ENCODE peak calls at places on chromosomes 5 and 9, in ten cellular contexts. J, M, L, N, F, S, O, V, X and W are unnamed samples.

GRCh38 chr9:69805962-69806633 is 14.5 kb upstream of the CFAP95 start:
- DNase-seq in M (no peak), L (no peak), V (no peak), S (no peak), X (no peak), N (no peak), F (no peak), J (no peak), O (no peak), W (no peak)

GRCh38 chr5:16914584-16914983 is 21.5 kb downstream of the MYO10 start:
- DNase-seq in O (no peak), X (no peak), M (no peak), N (no peak), S (no peak), J (no peak), F (no peak), V (no peak), L (no peak), W (no peak)

GRCh38 chr5:119229950-119230349 is 125.9 kb upstream of the TNFAIP8 start:
- DNase-seq in F (no peak), M (no peak), S (no peak), O (no peak), V (no peak), J (no peak), L (no peak), X (no peak), N (no peak), W (no peak)

GRCh38 chr5:135332519-135333150 is 66.4 kb downstream of the MACROH2A1 start:
- DNase-seq in L (no peak), M (peak), O (peak), N (peak), F (no peak), X (no peak), J (no peak), V (no peak), S (peak), W (peak)

GRCh38 chr5:83750759-83751158 is 30.1 kb upstream of the HAPLN1 start:
- DNase-seq in O (no peak), M (no peak), S (no peak), V (no peak), J (no peak), F (no peak), L (no peak), N (no peak), X (no peak), W (no peak)

GRCh38 chr9:93121316-93122241 is 12.5 kb downstream of the NINJ1 start:
- DNase-seq in O (no peak), L (no peak), J (no peak), M (no peak), V (no peak), S (no peak), F (no peak), N (no peak), X (no peak), W (no peak)

GRCh38 chr9:125141751-125142150 is 1.6 kb downstream of the SCAI start:
- DNase-seq in F (no peak), L (no peak), O (no peak), M (no peak), X (no peak), J (no peak), S (no peak), V (no peak), N (no peak), W (no peak)

GRCh38 chr9:96187108-96187695 is 114.8 kb downstream of the HSD17B3 start:
- DNase-seq in M (no peak), X (no peak), O (no peak), S (no peak), V (no peak), J (no peak), N (no peak), F (no peak), L (no peak), W (no peak)

GRCh38 chr9:91060520-91061343 is 259.1 kb downstream of the SYK start:
- DNase-seq in L (peak), S (no peak), J (no peak), X (no peak), V (no peak), M (peak), O (peak), N (peak), F (no peak), W (peak)

GRCh38 chr5:174056064-174056842 is 10.7 kb downstream of the NSG2 start:
- DNase-seq in M (no peak), V (no peak), N (no peak), J (no peak), F (no peak), S (peak), O (no peak), X (no peak), L (no peak), W (no peak)

GRCh38 chr5:16431482-16431881 is 34.1 kb downstream of the ZNF622 start:
- DNase-seq in O (no peak), N (no peak), V (no peak), L (no peak), S (no peak), J (no peak), X (no peak), F (no peak), M (no peak), W (no peak)

GRCh38 chr5:80959768-80960442 is at the start of gene RASGRF2:
- DNase-seq in M (no peak), O (peak), S (peak), F (peak), V (peak), L (peak), J (peak), X (no peak), N (peak), W (no peak)

GRCh38 chr5:122040903-122041302 is 37.2 kb downstream of the LOX start:
- DNase-seq in S (no peak), L (no peak), M (no peak), X (no peak), F (no peak), J (no peak), N (no peak), O (no peak), V (no peak), W (no peak)

GRCh38 chr9:105421154-105421553 is 26.7 kb upstream of the FSD1L start:
- DNase-seq in V (no peak), M (no peak), F (no peak), O (no peak), L (no peak), X (no peak), S (no peak), N (no peak), J (no peak), W (no peak)

GRCh38 chr9:135745686-135746324 is 43.8 kb downstream of the KCNT1 start:
- DNase-seq in S (no peak), F (no peak), L (no peak), N (no peak), O (no peak), M (no peak), V (no peak), X (no peak), J (no peak), W (no peak)